ENCODE peak calls at places on chromosomes 16 and 17, in four cellular contexts. W, C, P and O are unnamed samples.
A peak's percentile ranks its signal among the peaks of the same experiment; 100 is the strongest.

GRCh38 chr17:17455173-17455572 is 21.6 kb upstream of the MED9 start:
- DNase-seq in W (no peak), C (no peak), P (no peak), O (no peak)

GRCh38 chr17:62717589-62718342 is 90.3 kb downstream of the MRC2 start:
- DNase-seq in W (no peak), C (no peak), P (no peak), O (no peak)

GRCh38 chr17:48592592-48592991 is 987 bp downstream of the HOXB5 start:
- DNase-seq in W (no peak), C (no peak), P (no peak), O (no peak)

GRCh38 chr17:82300707-82301270 is 16.6 kb downstream of the CD7 start:
- DNase-seq in W (no peak), C (no peak), P (peak; percentile 79), O (peak; percentile 69)

GRCh38 chr17:22454070-22454999 is 762.0 kb downstream of the KCNJ18 start:
- DNase-seq in W (no peak), C (no peak), P (no peak), O (no peak)

GRCh38 chr17:75525806-75526554 is 483 bp downstream of the LLGL2 start:
- DNase-seq in W (no peak), C (no peak), P (no peak), O (peak; percentile 42)

GRCh38 chr17:64003526-64004121 is 5.5 kb downstream of the PRR29 start:
- DNase-seq in W (no peak), C (no peak), P (no peak), O (no peak)

GRCh38 chr17:35084987-35085386 is 21.5 kb upstream of the RFFL start:
- DNase-seq in W (no peak), C (no peak), P (no peak), O (no peak)

GRCh38 chr17:48555616-48556533 is 11.0 kb upstream of the HOXB2 start:
- DNase-seq in W (no peak), C (no peak), P (no peak), O (peak; percentile 46)

GRCh38 chr17:22251493-22251892 is 559.2 kb downstream of the KCNJ18 start:
- DNase-seq in W (no peak), C (no peak), P (no peak), O (no peak)

GRCh38 chr16:54356391-54356790 is 69.8 kb upstream of the IRX3 start:
- DNase-seq in W (no peak), C (no peak), P (no peak), O (no peak)

GRCh38 chr17:27968206-27968732 is 74.2 kb upstream of the NLK start:
- DNase-seq in W (no peak), C (no peak), P (no peak), O (no peak)

GRCh38 chr17:40326014-40326831 is 17.2 kb downstream of the RARA start:
- DNase-seq in W (no peak), C (no peak), P (peak; percentile 57), O (no peak)

GRCh38 chr17:38417210-38417951 is 10.9 kb upstream of the ARHGAP23 start:
- DNase-seq in W (no peak), C (no peak), P (peak; percentile 56), O (no peak)

GRCh38 chr17:76881966-76882365 is 13.8 kb downstream of the MGAT5B start:
- DNase-seq in W (no peak), C (no peak), P (no peak), O (no peak)

GRCh38 chr17:11035681-11036080 is 197.8 kb upstream of the PIRT start:
- DNase-seq in W (no peak), C (no peak), P (no peak), O (no peak)

GRCh38 chr17:14741516-14741915 is 440.6 kb downstream of the HS3ST3B1 start:
- DNase-seq in W (no peak), C (no peak), P (no peak), O (no peak)

GRCh38 chr17:69404398-69404797 is 10.1 kb upstream of the MAP2K6 start:
- DNase-seq in W (no peak), C (no peak), P (no peak), O (no peak)

GRCh38 chr16:29824589-29825144 is 4.4 kb downstream of the MVP start:
- DNase-seq in W (no peak), C (no peak), P (no peak), O (no peak)

GRCh38 chr17:28472871-28473497 is 460 bp upstream of the SLC13A2 start:
- DNase-seq in W (no peak), C (peak; percentile 27), P (no peak), O (no peak)

GRCh38 chr16:58494981-58495860 is 4.7 kb upstream of the NDRG4 start:
- DNase-seq in W (peak; percentile 81), C (peak; percentile 77), P (peak; percentile 68), O (peak; percentile 85)

GRCh38 chr17:21352221-21352980 is 23.8 kb upstream of the KCNJ12 start:
- DNase-seq in W (no peak), C (peak; percentile 61), P (no peak), O (no peak)

GRCh38 chr17:39365252-39365651 is 36.2 kb downstream of the FBXL20 start:
- DNase-seq in W (no peak), C (no peak), P (no peak), O (no peak)

GRCh38 chr16:31476305-31477219 is 4.6 kb downstream of the TGFB1I1 start:
- DNase-seq in W (peak; percentile 51), C (peak; percentile 81), P (no peak), O (peak; percentile 73)

GRCh38 chr16:11615756-11616447 is 29.2 kb upstream of the LITAF start:
- DNase-seq in W (no peak), C (no peak), P (no peak), O (no peak)

GRCh38 chr16:70745536-70746025 is 55.4 kb downstream of the VAC14 start:
- DNase-seq in W (no peak), C (no peak), P (no peak), O (no peak)

GRCh38 chr16:70746040-70746707 is 54.8 kb downstream of the VAC14 start:
- DNase-seq in W (no peak), C (peak; percentile 94), P (no peak), O (no peak)

GRCh38 chr16:70741779-70742125 is 55.9 kb upstream of the MTSS2 start:
- DNase-seq in W (no peak), C (no peak), P (no peak), O (no peak)

GRCh38 chr16:70744366-70744765 is 56.6 kb downstream of the VAC14 start:
- DNase-seq in W (no peak), C (no peak), P (no peak), O (no peak)

DNA sequence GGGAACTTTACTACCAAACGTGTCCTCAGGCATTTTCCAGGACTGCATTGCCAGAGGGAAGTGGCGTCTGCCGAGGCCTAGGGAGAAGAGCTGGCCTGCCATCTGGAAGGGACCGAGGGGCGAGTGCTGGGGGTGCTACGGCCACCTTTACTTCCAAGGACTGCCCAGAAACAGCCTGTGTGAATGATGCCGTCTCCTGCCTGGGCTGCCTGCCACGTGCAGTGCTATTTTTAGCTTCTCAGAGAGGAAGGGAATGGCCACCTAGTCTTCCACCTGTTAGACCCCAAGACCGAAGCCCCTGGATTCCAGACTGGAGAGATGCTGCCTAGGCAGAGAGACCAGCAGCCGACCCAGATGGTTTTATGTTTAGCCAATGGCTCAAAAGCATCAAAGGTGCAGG is 57.2 kb downstream of the VAC14 start:
- DNase-seq in W (no peak), C (no peak), P (no peak), O (no peak)
- H3K4me1 ChIP-seq in W (peaks cover 49% of the 10 kb centered on the region), C (peaks cover 30% of the 10 kb centered on the region), P (peaks cover 10% of the 10 kb centered on the region), O (peaks cover 4% of the 10 kb centered on the region)

DNA sequence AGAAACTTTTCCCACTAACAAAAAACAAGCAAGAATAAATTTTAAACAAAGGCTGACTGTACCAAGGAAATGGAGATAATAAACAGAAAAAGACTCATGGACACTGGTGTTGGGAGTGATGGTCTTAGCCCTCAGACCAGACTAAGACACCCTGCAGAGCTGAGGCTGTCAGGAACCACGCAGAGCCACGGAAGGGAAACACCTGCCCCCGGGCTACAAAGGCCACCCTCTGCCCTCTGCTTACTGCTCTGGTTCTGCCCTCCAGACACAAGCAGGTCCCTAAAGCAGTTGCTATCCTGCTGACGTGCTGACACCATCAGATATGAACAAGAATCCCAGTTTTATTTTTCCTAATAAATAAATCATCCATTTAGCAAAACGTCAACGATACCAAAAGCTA is 80.0 kb downstream of the ANKRD11 start:
- DNase-seq in W (no peak), C (no peak), P (no peak), O (no peak)
- TF ChIP-seq CTCF in W (no peak), C (no peak), P (no peak), O (no peak)

DNA sequence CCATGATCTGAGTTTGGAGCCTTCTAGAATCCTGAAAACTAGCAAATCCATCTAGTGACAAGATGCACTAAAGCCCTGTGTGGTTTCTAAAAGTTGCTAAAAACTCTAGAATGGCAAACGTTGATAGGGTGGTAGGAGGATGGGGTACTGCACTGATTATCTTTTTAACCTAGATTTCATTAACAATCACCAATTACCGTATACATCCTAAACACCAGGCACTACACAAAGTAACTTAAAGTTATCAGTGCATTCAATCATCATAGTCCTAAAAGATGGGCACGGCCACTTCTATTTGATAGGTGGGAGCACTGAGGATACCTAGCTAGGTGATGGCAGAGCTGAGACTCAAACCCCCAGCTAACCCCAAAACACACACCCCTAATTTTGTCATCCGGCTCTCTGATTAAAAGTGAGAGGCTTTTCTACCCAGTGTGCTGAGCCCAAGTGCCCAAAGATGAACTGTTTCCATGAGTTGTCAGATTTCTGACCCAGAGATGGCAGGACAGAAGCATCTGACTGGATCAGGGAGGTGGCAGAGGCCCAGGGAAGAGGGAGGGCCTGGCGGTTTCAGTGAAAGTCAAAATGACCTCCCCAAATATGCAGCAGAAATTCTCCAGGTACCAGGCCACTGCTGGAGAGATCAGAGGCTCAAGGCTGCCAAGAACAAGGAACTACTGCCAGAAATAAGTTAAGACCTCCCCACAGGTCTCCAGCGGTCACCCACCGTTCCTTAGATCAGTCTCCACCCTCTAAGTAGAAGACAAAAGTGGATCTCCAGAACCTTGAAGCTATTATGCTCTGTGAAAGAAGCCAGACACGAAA is 396.8 kb downstream of the SOX9 start:
- DNase-seq in W (no peak), C (no peak), P (no peak), O (no peak)
- H3K27ac ChIP-seq in W (no peak overlapping the region), C (no peak overlapping the region), P (no peak overlapping the region), O (no peak overlapping the region)

GRCh38 chr16:48124266-48124665 is 31.5 kb downstream of the ABCC12 start:
- DNase-seq in W (no peak), C (no peak), P (no peak), O (no peak)

GRCh38 chr16:48125888-48126287 is 29.9 kb downstream of the ABCC12 start:
- DNase-seq in W (no peak), C (peak; percentile 24), P (no peak), O (no peak)

GRCh38 chr16:48128769-48129168 is 27.0 kb downstream of the ABCC12 start:
- DNase-seq in W (no peak), C (no peak), P (no peak), O (no peak)

GRCh38 chr16:48129926-48130325 is 25.9 kb downstream of the ABCC12 start:
- DNase-seq in W (no peak), C (no peak), P (no peak), O (no peak)

DNA sequence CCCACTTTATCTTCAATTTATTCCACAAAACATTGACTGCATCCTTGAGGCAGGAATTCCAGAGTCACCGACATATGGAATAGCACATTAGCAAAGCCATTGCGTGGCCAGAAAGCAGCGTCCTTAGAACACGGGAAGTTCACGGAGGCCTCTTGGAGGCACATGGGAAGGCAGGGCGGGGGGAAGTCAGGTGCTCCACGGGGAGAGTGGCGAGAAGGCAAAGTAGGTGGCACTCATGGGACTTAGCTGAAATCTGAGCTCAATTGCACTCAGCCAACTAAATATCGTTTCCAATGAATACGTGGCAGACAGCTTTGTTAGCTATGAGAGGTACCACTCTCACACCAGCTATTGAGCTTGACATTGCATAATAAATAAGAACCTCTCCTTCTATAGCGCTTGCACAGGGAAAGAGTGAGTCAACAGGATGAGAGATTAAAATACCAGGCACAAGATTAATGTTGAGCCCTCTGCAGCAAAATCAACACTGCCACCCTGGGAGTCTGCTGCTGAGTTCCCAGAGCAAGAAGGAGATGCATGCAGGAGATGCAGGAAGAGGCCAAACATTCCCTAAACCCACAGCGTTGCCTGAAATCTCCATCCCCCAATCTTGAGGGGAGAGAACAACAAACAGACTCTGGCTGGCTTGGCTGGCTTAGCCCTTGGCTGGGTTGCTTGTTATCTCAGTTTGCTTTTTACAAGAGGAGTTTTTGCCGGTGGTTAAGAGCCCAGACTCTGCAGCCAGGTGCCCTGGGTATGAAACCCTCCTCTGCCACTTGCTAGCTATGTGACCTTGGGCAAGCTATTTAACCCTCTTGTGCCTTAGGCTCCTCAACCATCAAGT is 28.8 kb downstream of the ABCC12 start:
- DNase-seq in W (no peak), C (no peak), P (no peak), O (peak; percentile 5)
- H3K4me1 ChIP-seq in W (no peaks in the 10 kb centered on the region), C (no peaks in the 10 kb centered on the region), P (no peaks in the 10 kb centered on the region), O (no peaks in the 10 kb centered on the region)